ENCODE peak calls at places on chromosomes 16 and 17, in six cellular contexts. One of them, this sample, is unnamed.

GRCh38 chr17:67020293-67020766 is 24.0 kb upstream of the CACNG1 start:
- DNase-seq in PC-3: no peak
- DNase-seq in left ventricle myocardium inferior: no peak
- DNase-seq in prostate gland: no peak
- DNase-seq in neural progenitor cell: no peak
- DNase-seq in ascending aorta: no peak
- DNase-seq in this sample: no peak

GRCh38 chr17:9907131-9907530 is 2.1 kb upstream of the RCVRN start:
- DNase-seq in PC-3: no peak
- DNase-seq in left ventricle myocardium inferior: no peak
- DNase-seq in neural progenitor cell: no peak
- DNase-seq in ascending aorta: no peak
- DNase-seq in prostate gland: no peak
- DNase-seq in this sample: no peak

GRCh38 chr16:62909597-62909996 is 873.4 kb upstream of the CDH8 start:
- DNase-seq in neural progenitor cell: no peak
- DNase-seq in left ventricle myocardium inferior: no peak
- DNase-seq in prostate gland: no peak
- DNase-seq in ascending aorta: no peak
- DNase-seq in PC-3: no peak
- DNase-seq in this sample: no peak

GRCh38 chr17:55785181-55785580 is 34.3 kb downstream of the PCTP start:
- DNase-seq in ascending aorta: no peak
- DNase-seq in left ventricle myocardium inferior: no peak
- DNase-seq in prostate gland: no peak
- DNase-seq in neural progenitor cell: no peak
- DNase-seq in PC-3: no peak
- DNase-seq in this sample: no peak

GRCh38 chr16:81586976-81587625 is 142.5 kb downstream of the CMIP start:
- DNase-seq in PC-3: no peak
- DNase-seq in neural progenitor cell: no peak
- DNase-seq in prostate gland: no peak
- DNase-seq in ascending aorta: no peak
- DNase-seq in left ventricle myocardium inferior: no peak
- DNase-seq in this sample: no peak

GRCh38 chr17:20562587-20562986 is 16.9 kb upstream of the CDRT15L2 start:
- DNase-seq in ascending aorta: no peak
- DNase-seq in prostate gland: no peak
- DNase-seq in PC-3: no peak
- DNase-seq in neural progenitor cell: no peak
- DNase-seq in left ventricle myocardium inferior: no peak
- DNase-seq in this sample: no peak

GRCh38 chr16:78775161-78775561 is 675.7 kb downstream of the WWOX start:
- DNase-seq in left ventricle myocardium inferior: no peak
- DNase-seq in PC-3: no peak
- DNase-seq in ascending aorta: no peak
- DNase-seq in neural progenitor cell: no peak
- DNase-seq in prostate gland: no peak
- DNase-seq in this sample: no peak

GRCh38 chr17:6439951-6440350 is 4.3 kb upstream of the PIMREG start:
- DNase-seq in PC-3: no peak
- DNase-seq in neural progenitor cell: peak; percentile 74
- DNase-seq in prostate gland: no peak
- DNase-seq in left ventricle myocardium inferior: no peak
- DNase-seq in ascending aorta: no peak
- DNase-seq in this sample: no peak

GRCh38 chr17:37494971-37495370 is 5.3 kb downstream of the DUSP14 start:
- DNase-seq in neural progenitor cell: peak; percentile 52
- DNase-seq in prostate gland: no peak
- DNase-seq in PC-3: no peak
- DNase-seq in left ventricle myocardium inferior: no peak
- DNase-seq in ascending aorta: no peak
- DNase-seq in this sample: no peak

GRCh38 chr17:64534187-64534586 is 27.4 kb downstream of the CEP95 start:
- DNase-seq in PC-3: peak; percentile 45
- DNase-seq in ascending aorta: no peak
- DNase-seq in left ventricle myocardium inferior: no peak
- DNase-seq in neural progenitor cell: no peak
- DNase-seq in prostate gland: no peak
- DNase-seq in this sample: no peak

GRCh38 chr17:7858487-7858832 is 657 bp downstream of the CYB5D1 start:
- DNase-seq in neural progenitor cell: peak; percentile 88
- DNase-seq in left ventricle myocardium inferior: peak; percentile 44
- DNase-seq in prostate gland: no peak
- DNase-seq in PC-3: peak; percentile 40
- DNase-seq in ascending aorta: no peak
- DNase-seq in this sample: no peak

DNA sequence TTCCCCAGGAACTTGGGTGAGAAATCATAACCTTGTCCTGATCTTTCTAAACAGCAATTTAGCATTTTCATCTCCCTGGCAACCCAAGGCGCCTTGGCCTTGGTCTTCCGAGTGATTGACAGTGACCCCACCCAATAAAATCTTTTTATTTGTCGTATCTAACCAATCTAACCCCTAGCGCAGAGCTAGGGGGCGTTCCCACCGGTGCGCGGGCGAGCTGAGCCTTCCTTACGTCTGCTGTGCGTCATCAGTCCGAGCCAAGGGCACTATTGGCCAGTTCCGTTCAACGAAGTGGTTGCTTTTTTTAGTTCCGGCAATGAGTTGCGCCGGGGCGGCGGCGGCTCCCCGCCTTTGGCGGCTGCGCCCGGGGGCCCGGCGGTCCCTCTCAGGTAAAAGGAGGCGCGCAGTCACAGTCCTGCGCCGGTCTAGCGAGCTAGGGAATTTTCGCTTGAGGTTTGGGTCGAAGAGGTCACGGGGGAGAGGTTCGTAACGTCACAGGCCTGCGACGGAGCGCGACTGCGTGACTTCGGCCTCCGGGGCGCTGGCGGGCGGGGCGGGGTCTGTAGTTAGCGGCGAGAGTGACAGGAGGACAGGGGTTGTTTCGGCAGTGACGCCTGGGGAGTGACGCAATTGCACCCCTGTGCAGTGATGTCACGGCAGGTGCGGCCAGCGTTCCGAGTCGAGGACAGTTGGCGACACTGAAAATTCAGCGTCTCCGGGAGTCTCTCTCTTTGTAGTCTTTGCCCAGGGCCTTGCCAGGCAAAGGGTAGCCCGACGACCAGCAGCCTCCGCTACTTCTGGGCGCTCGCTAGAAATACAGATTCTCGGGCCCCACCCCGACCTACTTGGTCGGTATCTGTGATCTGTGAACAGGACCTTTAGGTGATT is at the start of gene COQ7:
- DNase-seq in neural progenitor cell: peak; percentile 99
- DNase-seq in ascending aorta: peak; percentile 97
- DNase-seq in PC-3: peak; percentile 98
- DNase-seq in prostate gland: peak; percentile 99
- DNase-seq in left ventricle myocardium inferior: peak; percentile 98
- DNase-seq in this sample: peak; percentile 97
- TF ChIP-seq CTCF in neural progenitor cell: no peak
- TF ChIP-seq CTCF in ascending aorta: no peak
- TF ChIP-seq CTCF in PC-3: no peak
- TF ChIP-seq CTCF in prostate gland: peak; percentile 27
- TF ChIP-seq CTCF in left ventricle myocardium inferior: no peak
- TF ChIP-seq CTCF in this sample: no peak

GRCh38 chr16:88906535-88907105 is 40.2 kb upstream of the PABPN1L start:
- DNase-seq in prostate gland: no peak
- DNase-seq in left ventricle myocardium inferior: no peak
- DNase-seq in ascending aorta: no peak
- DNase-seq in neural progenitor cell: no peak
- DNase-seq in PC-3: no peak
- DNase-seq in this sample: no peak
- H3K27me3 ChIP-seq in prostate gland: no peaks in the 10 kb centered on the region
- H3K27me3 ChIP-seq in left ventricle myocardium inferior: peaks cover 13% of the 10 kb centered on the region
- H3K27me3 ChIP-seq in ascending aorta: no peaks in the 10 kb centered on the region
- H3K27me3 ChIP-seq in neural progenitor cell: no peaks in the 10 kb centered on the region
- H3K27me3 ChIP-seq in PC-3: no peaks in the 10 kb centered on the region
- H3K27me3 ChIP-seq in this sample: peaks cover 1% of the 10 kb centered on the region

DNA sequence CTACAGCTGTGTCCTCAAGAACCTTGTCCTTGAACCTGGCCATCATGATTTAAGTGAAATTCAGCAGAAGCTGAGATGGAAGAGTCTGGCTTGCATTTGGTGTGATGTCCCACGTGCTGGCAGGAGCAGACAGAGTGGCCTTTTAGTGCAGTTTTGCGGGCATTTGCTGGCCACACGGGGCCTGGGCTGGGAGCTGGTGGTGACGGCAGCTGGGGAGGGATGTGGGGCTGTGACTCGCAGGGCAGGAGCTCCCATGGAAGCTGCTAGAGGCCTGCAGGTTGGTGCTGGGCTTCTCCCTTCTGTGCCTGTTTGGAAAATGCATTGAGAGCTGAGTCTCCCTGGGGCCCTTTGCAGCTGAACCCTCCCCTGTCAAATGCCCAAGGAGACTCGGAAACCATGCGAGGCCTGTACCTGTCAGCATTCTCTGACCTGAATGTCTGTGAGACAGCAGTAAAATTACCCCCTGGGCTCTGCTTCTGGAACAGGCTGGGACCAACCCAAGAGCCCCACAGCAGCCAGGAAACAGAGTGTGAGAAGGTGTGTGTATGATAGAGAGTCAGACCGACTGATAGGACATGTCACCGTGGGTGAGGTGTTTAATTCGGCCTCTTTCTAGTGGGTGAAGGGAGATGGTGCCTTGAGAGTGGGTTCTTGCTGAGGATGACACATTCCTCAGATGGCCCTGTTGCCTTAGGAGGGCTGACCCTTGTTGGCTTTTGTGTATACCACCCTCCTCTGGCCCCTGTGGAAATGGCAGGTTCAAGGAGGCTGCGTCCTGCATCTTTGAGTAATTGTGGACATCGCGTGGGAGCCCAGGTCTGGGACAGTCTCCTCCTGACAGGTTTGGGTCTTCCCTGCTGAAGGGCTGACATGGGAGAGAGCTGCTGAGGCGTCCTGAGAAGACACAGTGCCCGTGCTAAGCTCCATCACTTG is 145.5 kb downstream of the MSI2 start:
- DNase-seq in PC-3: no peak
- DNase-seq in ascending aorta: no peak
- DNase-seq in neural progenitor cell: peak; percentile 62
- DNase-seq in prostate gland: no peak
- DNase-seq in left ventricle myocardium inferior: no peak
- DNase-seq in this sample: no peak
- TF ChIP-seq CTCF in PC-3: peak; percentile 43
- TF ChIP-seq CTCF in ascending aorta: no peak
- TF ChIP-seq CTCF in neural progenitor cell: peak; percentile 46
- TF ChIP-seq CTCF in prostate gland: no peak
- TF ChIP-seq CTCF in left ventricle myocardium inferior: peak; percentile 15
- TF ChIP-seq CTCF in this sample: no peak

GRCh38 chr17:74606050-74606449 is 14.0 kb upstream of the CD300LD start:
- DNase-seq in PC-3: no peak
- DNase-seq in ascending aorta: no peak
- DNase-seq in prostate gland: no peak
- DNase-seq in neural progenitor cell: no peak
- DNase-seq in left ventricle myocardium inferior: no peak
- DNase-seq in this sample: no peak

GRCh38 chr17:74604200-74604599 is 12.1 kb upstream of the CD300LD start:
- DNase-seq in ascending aorta: no peak
- DNase-seq in PC-3: no peak
- DNase-seq in prostate gland: no peak
- DNase-seq in left ventricle myocardium inferior: no peak
- DNase-seq in neural progenitor cell: no peak
- DNase-seq in this sample: no peak

GRCh38 chr17:74603746-74604145 is 11.7 kb upstream of the CD300LD start:
- DNase-seq in neural progenitor cell: peak; percentile 19
- DNase-seq in left ventricle myocardium inferior: no peak
- DNase-seq in PC-3: no peak
- DNase-seq in ascending aorta: no peak
- DNase-seq in prostate gland: no peak
- DNase-seq in this sample: no peak

GRCh38 chr17:74605361-74605760 is 13.3 kb upstream of the CD300LD start:
- DNase-seq in ascending aorta: no peak
- DNase-seq in prostate gland: peak; percentile 15
- DNase-seq in PC-3: peak; percentile 85
- DNase-seq in neural progenitor cell: no peak
- DNase-seq in left ventricle myocardium inferior: peak; percentile 62
- DNase-seq in this sample: peak; percentile 5

DNA sequence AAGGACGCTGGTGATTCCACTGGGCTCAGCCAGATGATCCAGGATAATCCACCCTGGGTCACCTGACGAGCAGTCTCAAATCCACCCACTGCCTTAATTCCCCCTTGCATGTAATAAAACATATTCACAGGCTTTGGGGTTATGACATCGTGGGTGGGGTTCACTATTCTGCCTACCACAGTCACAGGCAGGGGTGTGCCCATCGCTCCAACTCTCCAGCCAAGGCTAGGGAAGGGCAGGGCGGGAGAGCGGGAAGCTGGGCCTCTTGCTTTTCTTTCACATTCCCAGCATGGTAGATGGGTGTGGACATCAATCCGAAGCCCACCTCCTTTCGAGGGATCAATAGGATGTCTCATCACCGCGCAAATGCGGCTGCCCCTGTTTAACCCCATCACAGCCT is 12.7 kb upstream of the CD300LD start:
- DNase-seq in left ventricle myocardium inferior: no peak
- DNase-seq in prostate gland: no peak
- DNase-seq in PC-3: no peak
- DNase-seq in neural progenitor cell: no peak
- DNase-seq in ascending aorta: no peak
- DNase-seq in this sample: no peak
- H3K27me3 ChIP-seq in left ventricle myocardium inferior: peaks cover 61% of the 10 kb centered on the region
- H3K27me3 ChIP-seq in prostate gland: no peaks in the 10 kb centered on the region
- H3K27me3 ChIP-seq in PC-3: peaks cover 43% of the 10 kb centered on the region
- H3K27me3 ChIP-seq in neural progenitor cell: peaks cover 20% of the 10 kb centered on the region
- H3K27me3 ChIP-seq in ascending aorta: no peaks in the 10 kb centered on the region
- H3K27me3 ChIP-seq in this sample: no peaks in the 10 kb centered on the region

DNA sequence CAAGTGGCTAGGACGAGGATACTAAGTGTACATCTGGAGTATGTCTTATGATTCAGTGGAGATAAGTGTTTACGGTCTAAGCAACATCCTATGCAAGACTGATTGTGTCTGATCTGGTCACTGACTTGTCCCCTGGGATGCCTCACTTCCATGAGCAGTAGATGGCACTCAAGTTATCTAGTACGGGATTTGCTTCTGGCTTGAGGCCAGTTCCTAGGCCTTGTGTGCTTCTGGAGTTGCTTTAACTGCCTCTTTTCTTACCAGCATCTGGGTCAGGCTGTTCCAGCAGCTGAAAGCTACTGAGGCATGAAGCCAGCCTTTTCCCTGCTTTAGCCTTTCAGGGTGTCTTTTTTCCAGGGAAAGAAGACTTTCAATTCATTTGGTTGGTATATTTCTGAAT is 23.0 kb downstream of the SUPT6H start:
- DNase-seq in prostate gland: peak; percentile 66
- DNase-seq in ascending aorta: no peak
- DNase-seq in left ventricle myocardium inferior: no peak
- DNase-seq in neural progenitor cell: no peak
- DNase-seq in PC-3: peak; percentile 10
- DNase-seq in this sample: no peak
- TF ChIP-seq CTCF in prostate gland: peak; percentile 23
- TF ChIP-seq CTCF in ascending aorta: no peak
- TF ChIP-seq CTCF in left ventricle myocardium inferior: no peak
- TF ChIP-seq CTCF in neural progenitor cell: peak; percentile 5
- TF ChIP-seq CTCF in PC-3: peak; percentile 8
- TF ChIP-seq CTCF in this sample: peak; percentile 2

GRCh38 chr17:76077582-76078110 is 1.3 kb upstream of the ZACN start:
- DNase-seq in prostate gland: no peak
- DNase-seq in neural progenitor cell: no peak
- DNase-seq in left ventricle myocardium inferior: no peak
- DNase-seq in PC-3: peak; percentile 19
- DNase-seq in ascending aorta: no peak
- DNase-seq in this sample: no peak
- H3K27me3 ChIP-seq in prostate gland: peaks cover 32% of the 10 kb centered on the region
- H3K27me3 ChIP-seq in neural progenitor cell: peaks cover 80% of the 10 kb centered on the region
- H3K27me3 ChIP-seq in left ventricle myocardium inferior: peaks cover 68% of the 10 kb centered on the region
- H3K27me3 ChIP-seq in PC-3: peaks cover 64% of the 10 kb centered on the region
- H3K27me3 ChIP-seq in ascending aorta: peaks cover 31% of the 10 kb centered on the region
- H3K27me3 ChIP-seq in this sample: peaks cover 63% of the 10 kb centered on the region

GRCh38 chr17:60315650-60316049 is 76.3 kb downstream of the USP32 start:
- DNase-seq in left ventricle myocardium inferior: no peak
- DNase-seq in ascending aorta: no peak
- DNase-seq in PC-3: peak; percentile 39
- DNase-seq in prostate gland: no peak
- DNase-seq in neural progenitor cell: no peak
- DNase-seq in this sample: no peak
- TF ChIP-seq CTCF in left ventricle myocardium inferior: no peak
- TF ChIP-seq CTCF in ascending aorta: no peak
- TF ChIP-seq CTCF in PC-3: peak; percentile 67
- TF ChIP-seq CTCF in prostate gland: no peak
- TF ChIP-seq CTCF in neural progenitor cell: no peak
- TF ChIP-seq CTCF in this sample: no peak

This sample was measured in BJ.